ENCODE peak calls at places on chromosomes 12 and 14, in five cellular contexts. A is stimulated activated CD4-positive, alpha-beta T cell treated with anti-CD3 and anti-CD28 coated beads, Interleukin-1b, Interleukin-23, amount 100 ng/mL, for 4 hours; R is naive thymus-derived CD4-positive, alpha-beta T cell; U is RCC 7860; S is frontal cortex. T is an unnamed sample.

GRCh38 chr14:53929871-53930685 is 26.5 kb downstream of the BMP4 start:
- DNase-seq in A (no peak), S (no peak), U (no peak), R (peak; percentile 47), T (no peak)

GRCh38 chr14:38079886-38080285 is 127.8 kb upstream of the SSTR1 start:
- DNase-seq in R (no peak), U (no peak), S (no peak), A (no peak), T (no peak)

GRCh38 chr12:93645702-93646101 is 31.5 kb upstream of the CRADD start:
- DNase-seq in R (no peak), A (no peak), U (no peak), S (no peak), T (no peak)

GRCh38 chr14:35687335-35687939 is 121.7 kb downstream of the RALGAPA1 start:
- DNase-seq in R (peak; percentile 18), A (no peak), S (no peak), U (peak; percentile 11), T (peak; percentile 5)

GRCh38 chr12:26290560-26290959 is 95.2 kb downstream of the SSPN start:
- DNase-seq in U (no peak), A (no peak), R (no peak), S (no peak), T (no peak)

GRCh38 chr12:46617167-46617566 is 208.6 kb downstream of the SLC38A4 start:
- DNase-seq in U (no peak), A (no peak), R (no peak), S (no peak), T (no peak)

GRCh38 chr12:52551466-52551865 is 1.5 kb downstream of the KRT71 start:
- DNase-seq in S (no peak), R (no peak), A (no peak), U (no peak), T (no peak)

GRCh38 chr12:104864668-104865067 is 93.4 kb downstream of the SLC41A2 start:
- DNase-seq in A (no peak), R (no peak), U (no peak), S (no peak), T (no peak)

GRCh38 chr12:66500841-66501240 is 178.0 kb downstream of the GRIP1 start:
- DNase-seq in A (no peak), S (no peak), R (no peak), U (no peak), T (no peak)

GRCh38 chr12:121765573-121765972 is 27.9 kb downstream of the RHOF start:
- DNase-seq in S (no peak), A (no peak), U (peak; percentile 42), R (no peak), T (no peak)

GRCh38 chr12:65742481-65742971 is 81.8 kb upstream of the HMGA2 start:
- DNase-seq in R (no peak), A (no peak), U (no peak), S (no peak), T (no peak)

GRCh38 chr12:105706973-105707334 is 376.5 kb downstream of the C12orf75 start:
- DNase-seq in S (no peak), U (no peak), A (no peak), R (no peak), T (no peak)

GRCh38 chr12:103742349-103742784 is 98.7 kb downstream of the NT5DC3 start:
- DNase-seq in U (no peak), A (no peak), R (no peak), S (no peak), T (no peak)

GRCh38 chr12:98653866-98654493 is 8.9 kb downstream of the APAF1 start:
- DNase-seq in U (peak; percentile 39), S (peak; percentile 61), R (peak; percentile 69), A (no peak), T (no peak)

GRCh38 chr14:95068521-95068920 is 88.8 kb downstream of the DICER1 start:
- DNase-seq in R (no peak), A (no peak), U (no peak), S (no peak), T (no peak)

GRCh38 chr12:52036587-52037171 is 14.6 kb upstream of the NR4A1 start:
- DNase-seq in U (no peak), R (peak; percentile 87), S (peak; percentile 89), A (peak; percentile 73), T (peak; percentile 86)

GRCh38 chr12:89481218-89481914 is 43.2 kb downstream of the GALNT4 start:
- DNase-seq in S (no peak), R (no peak), U (no peak), A (no peak), T (no peak)

GRCh38 chr12:26855337-26856089 is 22.5 kb upstream of the ITPR2 start:
- DNase-seq in U (no peak), S (no peak), A (no peak), R (no peak), T (no peak)

GRCh38 chr14:67856806-67857205 is 37.2 kb downstream of the RAD51B start:
- DNase-seq in S (no peak), A (no peak), R (no peak), U (no peak), T (no peak)

GRCh38 chr12:130224613-130225012 is 62.3 kb downstream of the FZD10 start:
- DNase-seq in R (no peak), S (no peak), U (no peak), A (no peak), T (no peak)

GRCh38 chr14:103281496-103282231 is 52.4 kb upstream of the EIF5 start:
- DNase-seq in U (no peak), S (no peak), R (no peak), A (no peak), T (no peak)

GRCh38 chr12:9340422-9341259 is 132.4 kb upstream of the PZP start:
- DNase-seq in U (no peak), A (no peak), R (no peak), S (no peak), T (no peak)

GRCh38 chr12:11941601-11942360 is 129.0 kb upstream of the BCL2L14 start:
- DNase-seq in S (no peak), R (no peak), U (peak; percentile 68), A (no peak), T (no peak)

GRCh38 chr12:108611884-108612415 is 14.1 kb upstream of the TMEM119 start:
- DNase-seq in A (no peak), S (no peak), U (peak; percentile 88), R (peak; percentile 45), T (peak; percentile 47)

GRCh38 chr14:49895480-49895879 is 2.6 kb downstream of the ARF6 start:
- DNase-seq in A (no peak), S (no peak), U (no peak), R (no peak), T (no peak)

GRCh38 chr14:33532581-33532980 is 418.3 kb downstream of the EGLN3 start:
- DNase-seq in S (no peak), A (no peak), U (no peak), R (no peak), T (no peak)

T was measured in naive thymus-derived CD8-positive, alpha-beta T cell.